ENCODE peak calls at places on chromosomes 4 and X, in four cellular contexts. T, D, J and Q are unnamed samples.

GRCh38 chrX:93673869-93674271 is at the start of gene FAM133A:
- DNase-seq in T (no peak), D (no peak), J (peak), Q (no peak)

GRCh38 chr4:182286936-182287335 is 43.7 kb downstream of the TENM3 start:
- DNase-seq in T (no peak), D (no peak), J (no peak), Q (no peak)

GRCh38 chr4:159719531-159719930 is 616.7 kb downstream of the RAPGEF2 start:
- DNase-seq in T (no peak), D (no peak), J (no peak), Q (no peak)

GRCh38 chrX:69961365-69962072 is 88.2 kb downstream of the AWAT2 start:
- DNase-seq in T (no peak), D (no peak), J (no peak), Q (no peak)

GRCh38 chrX:154840856-154841255 is 6.4 kb upstream of the SMIM9 start:
- DNase-seq in T (peak), D (no peak), J (peak), Q (no peak)

GRCh38 chr4:139278956-139279722 is 886 bp downstream of the MGARP start:
- DNase-seq in T (no peak), D (peak), J (no peak), Q (no peak)

GRCh38 chr4:1240721-1241465 is 8.0 kb downstream of the CTBP1 start:
- DNase-seq in T (no peak), D (no peak), J (no peak), Q (no peak)

GRCh38 chrX:16930392-16930791 is 16.1 kb upstream of the REPS2 start:
- DNase-seq in T (no peak), D (no peak), J (peak), Q (no peak)

GRCh38 chrX:74925210-74926088 is at the start of gene NEXMIF:
- DNase-seq in T (peak), D (peak), J (peak), Q (peak)
- TF ChIP-seq CTCF in T (no peak), D (no peak), J (peak), Q (peak)

DNA sequence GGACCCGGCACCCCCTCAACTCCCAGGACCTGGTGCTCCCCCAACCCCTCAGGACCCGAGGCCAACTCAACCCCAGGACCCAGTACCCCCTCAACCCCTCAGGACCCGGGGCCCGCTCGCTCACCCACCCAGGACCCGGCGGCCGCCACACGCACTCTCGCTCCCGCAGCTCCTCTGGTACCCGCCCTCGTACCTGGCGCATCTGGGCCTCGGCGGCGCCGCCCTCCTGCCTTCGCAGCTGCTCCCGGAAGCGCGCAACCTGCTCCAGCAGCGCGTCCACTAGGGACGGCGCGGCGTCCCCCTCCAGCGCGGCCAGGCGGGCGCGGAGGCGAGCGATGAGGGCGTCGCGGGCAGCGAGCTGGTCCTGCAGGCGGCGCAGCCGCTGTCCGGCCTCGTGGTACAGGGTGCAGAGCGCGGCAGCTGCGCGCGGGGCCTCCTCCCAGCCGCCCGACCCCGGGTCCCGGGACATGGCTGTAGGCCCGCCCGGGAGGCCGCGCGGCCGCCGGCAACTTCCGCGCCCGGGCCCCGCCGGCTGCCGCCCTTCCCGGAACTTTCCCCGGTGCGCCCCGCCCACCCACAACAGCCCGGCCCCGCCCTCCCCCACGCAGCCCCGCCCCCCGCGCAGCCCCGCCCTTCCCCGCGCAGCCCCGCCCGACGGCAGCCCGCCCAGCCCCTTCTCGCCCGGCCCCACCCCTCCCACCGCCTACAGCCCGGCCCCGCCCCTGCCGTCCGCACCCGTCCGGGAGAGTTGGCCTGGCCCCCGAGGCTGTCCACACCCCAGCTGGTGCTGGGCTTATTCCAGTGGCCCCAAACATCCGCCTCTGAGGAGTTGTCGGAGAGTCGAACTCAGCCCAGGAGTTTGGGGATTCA is at the start of gene TNIP2:
- DNase-seq in T (peak), D (peak), J (peak), Q (peak)
- TF ChIP-seq CTCF in T (no peak), D (no peak), J (peak), Q (peak)

GRCh38 chr4:176563591-176563990 is 229.1 kb downstream of the VEGFC start:
- DNase-seq in T (no peak), D (no peak), J (peak), Q (no peak)
- TF ChIP-seq CTCF in T (no peak), D (no peak), J (peak), Q (peak)

DNA sequence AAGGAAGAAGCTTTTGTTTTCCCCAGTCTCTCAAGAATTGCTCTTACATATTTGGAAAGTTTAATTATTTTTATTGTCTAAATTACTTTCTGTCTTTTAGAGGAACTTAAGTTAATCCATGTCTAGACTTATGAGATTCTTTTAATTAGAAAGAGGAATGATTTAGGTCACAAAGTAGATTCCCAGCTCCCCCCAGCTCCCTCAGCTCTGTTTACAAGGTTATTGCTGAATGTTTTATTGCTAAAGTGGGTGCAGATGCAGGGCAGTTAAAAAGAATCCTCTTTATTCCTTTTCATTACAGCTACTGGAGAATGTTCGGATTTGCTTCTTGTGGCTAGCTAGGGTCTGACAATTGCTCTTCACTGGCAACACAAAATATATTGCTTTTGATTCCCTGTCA is 33.7 kb upstream of the CCKAR start:
- DNase-seq in T (no peak), D (no peak), J (no peak), Q (no peak)
- TF ChIP-seq CTCF in T (no peak), D (no peak), J (no peak), Q (no peak)

DNA sequence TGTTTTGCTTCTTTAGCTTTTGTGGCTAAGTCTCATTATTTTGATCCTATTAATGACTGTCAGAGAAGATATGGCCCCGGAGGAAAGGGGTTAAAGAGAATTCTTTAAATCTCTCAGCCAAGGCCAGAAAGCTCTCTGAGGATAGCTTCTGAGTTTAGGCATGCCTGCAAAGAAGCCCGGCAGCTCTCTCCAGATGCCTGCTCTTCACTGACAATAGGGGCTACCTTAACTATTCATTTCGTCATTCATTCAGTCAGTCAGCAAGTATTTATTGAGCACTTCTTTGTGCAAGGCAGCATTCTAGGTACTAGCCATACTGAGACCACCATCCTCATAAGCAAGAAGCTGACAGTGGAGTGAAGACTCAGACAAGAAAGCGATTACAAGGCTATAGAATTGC is 34.0 kb upstream of the BMP15 start:
- DNase-seq in T (no peak), D (no peak), J (peak), Q (no peak)
- TF ChIP-seq CTCF in T (no peak), D (no peak), J (no peak), Q (no peak)

DNA sequence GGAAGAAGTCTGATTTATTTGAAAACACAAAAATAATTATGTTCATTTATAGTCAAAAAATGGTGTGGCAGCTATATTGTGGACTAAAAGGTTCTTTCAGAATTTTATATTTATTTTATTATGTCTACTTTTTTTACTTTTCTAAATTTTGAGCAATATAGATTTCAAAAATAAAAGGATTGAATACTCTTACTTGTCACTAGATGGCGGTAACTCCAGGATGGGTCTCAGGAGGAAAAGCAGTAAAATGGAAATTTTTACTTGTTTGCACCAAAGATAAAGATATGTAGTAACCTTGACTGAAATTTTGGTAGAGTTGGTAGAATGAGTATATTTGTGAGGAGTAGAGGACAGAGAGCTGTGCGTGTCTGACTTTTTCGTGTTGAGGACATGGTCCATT is 14.5 kb upstream of the DACH2 start:
- DNase-seq in T (no peak), D (no peak), J (peak), Q (no peak)
- TF ChIP-seq CTCF in T (peak), D (peak), J (peak), Q (peak)

GRCh38 chr4:16794816-16795445 is 103.5 kb downstream of the LDB2 start:
- DNase-seq in T (peak), D (peak), J (peak), Q (no peak)
- TF ChIP-seq CTCF in T (peak), D (peak), J (peak), Q (peak)

DNA sequence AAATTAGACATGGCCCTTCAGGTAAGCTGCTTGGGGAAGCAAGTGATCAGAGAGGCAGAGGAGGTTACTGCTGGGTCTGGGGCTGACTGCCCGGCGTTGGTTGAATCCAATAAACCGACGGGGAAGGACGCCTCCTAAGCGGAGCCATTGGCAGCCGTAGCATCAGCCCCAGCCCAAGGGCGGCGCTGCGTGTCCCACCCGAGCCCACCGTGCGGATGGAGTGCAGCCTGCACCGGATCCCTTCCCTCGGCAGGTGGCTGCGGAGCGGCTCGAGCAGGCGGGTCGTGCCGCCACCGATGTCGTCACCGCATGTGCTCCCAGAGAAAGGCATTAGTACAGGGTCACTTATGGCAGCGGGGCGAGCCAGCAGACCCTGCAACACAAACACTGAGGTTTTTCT is 82.1 kb downstream of the ALPK1 start:
- DNase-seq in T (no peak), D (peak), J (no peak), Q (no peak)
- TF ChIP-seq CTCF in T (no peak), D (peak), J (no peak), Q (peak)